ENCODE peak calls at places on chromosomes 11 and 22, in seven cellular contexts. V, P, S, K, R, I and C are unnamed samples.

GRCh38 chr22:24169439-24170058 is 11.7 kb upstream of the SUSD2 start:
- DNase-seq in V (no peak), P (no peak), S (no peak), K (no peak), R (no peak), I (no peak), C (no peak)

GRCh38 chr11:82864268-82864667 is 36.0 kb downstream of the PRCP start:
- DNase-seq in V (peak; percentile 90), P (peak; percentile 41), S (peak; percentile 53), K (peak; percentile 31), R (peak; percentile 76), I (peak; percentile 80), C (no peak)

GRCh38 chr11:16820324-16821092 is 82.1 kb downstream of the C11orf58 start:
- DNase-seq in V (peak; percentile 70), P (peak; percentile 61), S (peak; percentile 79), K (peak; percentile 77), R (peak; percentile 84), I (peak; percentile 73), C (no peak)

GRCh38 chr11:104105155-104105554 is 58.8 kb downstream of the PDGFD start:
- DNase-seq in V (peak; percentile 17), P (peak; percentile 37), S (no peak), K (no peak), R (no peak), I (no peak), C (no peak)

GRCh38 chr11:1772270-1773130 is 8.8 kb upstream of the CTSD start:
- DNase-seq in V (peak; percentile 95), P (peak; percentile 91), S (peak; percentile 20), K (no peak), R (peak; percentile 90), I (peak; percentile 93), C (peak; percentile 53)

GRCh38 chr11:8023831-8024555 is 36.9 kb downstream of the EIF3F start:
- DNase-seq in V (peak; percentile 27), P (peak; percentile 54), S (no peak), K (no peak), R (no peak), I (peak; percentile 38), C (no peak)

GRCh38 chr11:18243783-18244362 is 4.6 kb downstream of the SAA2 start:
- DNase-seq in V (peak; percentile 80), P (peak; percentile 72), S (peak; percentile 52), K (peak; percentile 50), R (peak; percentile 86), I (peak; percentile 74), C (peak; percentile 40)

GRCh38 chr11:88523362-88524028 is 186.0 kb upstream of the CTSC start:
- DNase-seq in V (no peak), P (peak; percentile 49), S (no peak), K (no peak), R (peak; percentile 66), I (peak; percentile 75), C (no peak)

GRCh38 chr11:46414466-46414796 is 22.9 kb upstream of the CHRM4 start:
- DNase-seq in V (no peak), P (no peak), S (no peak), K (no peak), R (no peak), I (no peak), C (no peak)

GRCh38 chr11:2468363-2469240 is 23.8 kb downstream of the KCNQ1 start:
- DNase-seq in V (no peak), P (no peak), S (no peak), K (no peak), R (no peak), I (no peak), C (no peak)

GRCh38 chr11:106585061-106585460 is 433.2 kb downstream of the GUCY1A2 start:
- DNase-seq in V (peak; percentile 49), P (peak; percentile 51), S (no peak), K (no peak), R (peak; percentile 65), I (peak; percentile 59), C (no peak)

GRCh38 chr11:71120346-71120963 is 131.9 kb downstream of the SHANK2 start:
- DNase-seq in V (peak; percentile 6), P (no peak), S (no peak), K (peak; percentile 50), R (no peak), I (peak; percentile 11), C (no peak)
- TF ChIP-seq CTCF in V (peak; percentile 14), P (peak; percentile 24), S (no peak), K (peak; percentile 38), R (no peak), I (peak; percentile 15), C (no peak)

GRCh38 chr11:119363081-119363861 is 16.8 kb upstream of the MFRP start:
- DNase-seq in V (no peak), P (no peak), S (no peak), K (no peak), R (no peak), I (no peak), C (no peak)

GRCh38 chr11:119361961-119362725 is 15.6 kb upstream of the MFRP start:
- DNase-seq in V (no peak), P (no peak), S (no peak), K (no peak), R (no peak), I (no peak), C (no peak)

GRCh38 chr11:119359365-119360229 is 13.1 kb upstream of the MFRP start:
- DNase-seq in V (no peak), P (no peak), S (no peak), K (no peak), R (no peak), I (no peak), C (no peak)

GRCh38 chr11:119362741-119363080 is 16.2 kb upstream of the MFRP start:
- DNase-seq in V (no peak), P (no peak), S (no peak), K (no peak), R (no peak), I (no peak), C (no peak)

DNA sequence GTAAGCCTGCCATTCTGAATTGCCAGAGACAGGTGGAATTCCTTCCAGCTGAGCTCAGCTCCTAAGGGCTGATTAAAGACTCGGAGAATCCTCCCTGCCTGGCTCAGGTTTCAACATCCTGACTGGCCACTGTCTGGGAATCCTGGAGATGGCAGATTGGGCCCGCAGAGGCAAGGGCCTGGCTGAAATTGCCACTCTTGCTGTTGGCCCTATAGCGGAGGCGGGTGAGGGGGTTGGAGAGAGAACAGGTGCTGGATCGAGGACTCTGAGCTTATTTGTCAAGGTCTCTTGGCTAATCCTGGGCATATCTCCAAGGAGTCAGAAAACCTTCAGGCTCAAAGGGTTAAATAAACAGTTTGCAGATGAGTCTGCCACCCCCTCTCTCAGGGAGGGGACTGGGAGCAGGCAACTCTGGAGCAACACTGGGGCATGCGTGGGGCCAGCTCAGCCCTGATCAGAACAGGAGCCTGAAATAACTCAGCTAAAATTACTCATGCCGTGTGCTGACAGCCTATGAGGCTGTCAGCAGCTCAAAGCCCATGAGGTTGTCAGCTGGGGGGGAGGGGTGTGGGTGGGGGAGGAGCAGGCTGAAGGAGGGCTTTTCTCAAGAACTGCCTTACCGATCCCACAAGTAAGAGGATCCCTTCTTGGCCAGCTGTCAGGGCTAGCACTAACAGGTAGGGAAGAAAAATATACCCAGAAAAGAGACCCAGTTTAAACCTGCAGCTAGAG is 14.7 kb upstream of the MFRP start:
- DNase-seq in V (peak; percentile 85), P (peak; percentile 87), S (no peak), K (peak; percentile 69), R (peak; percentile 74), I (peak; percentile 95), C (no peak)
- TF ChIP-seq CTCF in V (no peak), P (no peak), S (no peak), K (no peak), R (no peak), I (no peak), C (no peak)

GRCh38 chr22:19756288-19757128 is 4.1 kb upstream of the TBX1 start:
- DNase-seq in V (no peak), P (no peak), S (no peak), K (peak; percentile 65), R (peak; percentile 27), I (no peak), C (no peak)
- TF ChIP-seq CTCF in V (peak; percentile 30), P (peak; percentile 37), S (peak; percentile 28), K (peak; percentile 22), R (peak; percentile 50), I (peak; percentile 27), C (no peak)

GRCh38 chr11:32200448-32200847 is 109.6 kb downstream of the RCN1 start:
- DNase-seq in V (no peak), P (no peak), S (no peak), K (no peak), R (no peak), I (no peak), C (no peak)
- TF ChIP-seq CTCF in V (no peak), P (no peak), S (no peak), K (no peak), R (no peak), I (no peak), C (no peak)

DNA sequence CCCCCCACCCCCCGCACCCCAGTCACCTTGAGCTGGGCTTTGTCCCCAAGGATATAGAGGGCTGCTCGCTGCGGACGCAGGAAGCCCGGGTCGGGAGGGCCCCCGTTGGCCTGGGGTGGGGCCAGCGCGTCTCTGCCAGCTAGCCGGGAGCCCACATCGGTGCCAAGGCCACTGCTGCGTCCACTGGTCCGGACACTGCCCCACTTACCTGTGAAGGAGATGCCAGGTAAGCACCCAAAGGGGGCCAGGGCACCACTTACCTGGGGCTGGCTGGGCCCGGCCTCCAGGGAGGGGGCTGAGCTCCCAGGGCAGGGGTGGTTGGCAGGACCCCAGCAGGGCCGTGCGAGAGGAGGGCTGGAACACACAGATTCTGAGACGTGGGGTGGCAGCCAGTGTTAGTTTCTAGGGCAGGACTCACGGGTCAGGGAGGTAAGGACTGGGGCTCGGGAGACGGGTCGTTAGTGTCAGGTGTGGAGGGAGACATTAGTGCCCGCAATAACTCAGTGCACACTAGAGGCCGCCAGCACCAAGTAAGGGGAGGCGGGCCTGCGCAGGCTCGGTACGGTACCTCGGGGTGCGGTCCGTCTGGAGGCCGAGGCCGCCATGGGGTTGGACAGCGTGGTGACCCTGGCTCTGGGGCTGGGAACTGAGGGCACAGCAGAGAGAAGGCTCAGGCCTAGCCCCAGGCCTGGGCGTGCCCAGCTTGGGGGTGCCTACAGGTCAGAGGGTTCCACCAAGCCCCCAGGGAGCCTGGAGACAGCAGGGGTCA is 18.2 kb downstream of the SBF1 start:
- DNase-seq in V (no peak), P (no peak), S (no peak), K (no peak), R (no peak), I (no peak), C (no peak)
- TF ChIP-seq CTCF in V (peak; percentile 9), P (peak; percentile 12), S (no peak), K (no peak), R (peak; percentile 9), I (no peak), C (no peak)